ENCODE peak calls at places on chromosomes 1 and 21, in four cellular contexts. O is H9, J is IMR-90, Z is neuronal stem cell. U is an unnamed sample.

GRCh38 chr1:196071452-196071851 is 536.8 kb downstream of the KCNT2 start:
- DNase-seq in O (no peak), J (no peak), Z (no peak), U (peak)

GRCh38 chr1:27644369-27645070 is 9.5 kb upstream of the FGR start:
- DNase-seq in O (no peak), J (no peak), Z (no peak), U (no peak)

GRCh38 chr1:153773004-153773921 is 1.9 kb upstream of the SLC27A3 start:
- DNase-seq in O (no peak), J (no peak), Z (no peak), U (no peak)

GRCh38 chr1:159469921-159470595 is 30.5 kb downstream of the OR10J1 start:
- DNase-seq in O (no peak), J (no peak), Z (no peak), U (no peak)

GRCh38 chr21:45954271-45954670 is 27.3 kb upstream of the COL6A1 start:
- DNase-seq in O (peak), J (no peak), Z (no peak), U (peak)

GRCh38 chr1:22039594-22040347 is 12.7 kb upstream of the CDC42 start:
- DNase-seq in O (peak), J (peak), Z (no peak), U (peak)

GRCh38 chr1:214439352-214440119 is 111.9 kb downstream of the PTPN14 start:
- DNase-seq in O (peak), J (peak), Z (no peak), U (peak)

GRCh38 chr1:38235705-38236104 is 189.1 kb upstream of the POU3F1 start:
- DNase-seq in O (no peak), J (peak), Z (no peak), U (no peak)

GRCh38 chr1:109197163-109198042 is 16.3 kb upstream of the SARS1 start:
- DNase-seq in O (peak), J (peak), Z (peak), U (peak)

GRCh38 chr21:17441370-17441769 is 71.5 kb upstream of the CXADR start:
- DNase-seq in O (no peak), J (peak), Z (no peak), U (no peak)

GRCh38 chr21:15343066-15343465 is 278.3 kb upstream of the NRIP1 start:
- DNase-seq in O (no peak), J (no peak), Z (no peak), U (no peak)

GRCh38 chr1:205481279-205481617 is 23.2 kb upstream of the CDK18 start:
- DNase-seq in O (no peak), J (no peak), Z (no peak), U (no peak)

GRCh38 chr1:117631361-117631760 is 25.5 kb downstream of the TENT5C start:
- DNase-seq in O (no peak), J (no peak), Z (no peak), U (no peak)

GRCh38 chr1:205748398-205749093 is 1.4 kb downstream of the NUCKS1 start:
- DNase-seq in O (no peak), J (peak), Z (no peak), U (peak)

GRCh38 chr1:153919879-153920852 is 2.6 kb downstream of the GATAD2B start:
- DNase-seq in O (no peak), J (peak), Z (no peak), U (peak)

GRCh38 chr1:10459185-10459584 is 9.4 kb downstream of the CORT start:
- DNase-seq in O (no peak), J (peak), Z (no peak), U (peak)

GRCh38 chr1:92201973-92202372 is 15.7 kb upstream of the C1orf146 start:
- DNase-seq in O (no peak), J (no peak), Z (no peak), U (no peak)

GRCh38 chr1:59043796-59044195 is 253.1 kb upstream of the FGGY start:
- DNase-seq in O (no peak), J (peak), Z (no peak), U (peak)

GRCh38 chr1:112619518-112620458 is at the start of gene CAPZA1:
- DNase-seq in O (peak), J (peak), Z (peak), U (peak)
- H2BK120ac ChIP-seq in O (peak), J (peak), Z (peak), U (peak)

DNA sequence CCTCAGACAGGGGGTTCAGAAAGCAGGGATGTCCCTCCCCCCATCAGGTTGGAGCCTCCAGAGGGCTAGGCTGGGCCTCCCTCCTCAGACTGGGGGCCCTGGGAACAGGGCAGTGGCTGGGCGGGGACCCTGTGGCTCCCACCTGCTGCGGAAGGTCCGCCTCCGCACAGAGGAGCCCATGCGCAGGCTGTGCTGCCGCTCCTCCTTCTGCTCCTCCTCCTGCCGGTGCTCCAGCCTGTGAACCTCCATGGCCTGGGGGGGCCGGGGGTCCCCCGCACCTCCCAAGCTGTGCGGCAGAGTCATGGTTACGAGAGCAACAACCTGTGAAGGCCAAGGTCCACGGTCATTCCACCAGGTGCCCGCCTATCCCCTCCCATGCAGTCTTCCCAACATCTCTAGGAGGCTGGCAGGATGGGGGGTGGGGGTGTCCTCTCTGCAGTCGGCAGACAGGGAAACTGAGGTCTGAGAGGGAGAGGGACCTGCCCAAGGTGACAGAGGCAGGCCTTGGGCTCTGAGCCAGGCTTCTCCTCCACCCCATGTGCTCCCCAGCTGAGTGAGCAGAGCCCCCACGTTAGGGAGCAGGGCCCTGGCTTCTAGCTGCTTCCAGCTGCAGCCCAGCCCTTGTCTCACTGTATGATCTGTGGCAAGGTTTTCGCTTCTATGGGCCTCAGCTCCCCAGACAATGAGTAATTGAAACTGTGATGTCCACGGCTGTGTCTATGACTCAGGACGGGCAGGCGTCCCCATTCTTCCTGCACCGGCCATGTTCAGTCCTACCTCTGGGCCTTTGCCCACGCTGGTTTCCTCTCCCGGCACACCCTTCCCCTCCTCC is 3.4 kb downstream of the MYOM3 start:
- DNase-seq in O (no peak), J (peak), Z (no peak), U (peak)
- H4K91ac ChIP-seq in O (no peak), J (no peak), Z (no peak), U (no peak)

GRCh38 chr1:235030919-235031596 is 97.6 kb downstream of the TOMM20 start:
- DNase-seq in O (no peak), J (no peak), Z (no peak), U (no peak)
- H2BK15ac ChIP-seq in O (no peak), J (no peak), Z (no peak), U (no peak)

DNA sequence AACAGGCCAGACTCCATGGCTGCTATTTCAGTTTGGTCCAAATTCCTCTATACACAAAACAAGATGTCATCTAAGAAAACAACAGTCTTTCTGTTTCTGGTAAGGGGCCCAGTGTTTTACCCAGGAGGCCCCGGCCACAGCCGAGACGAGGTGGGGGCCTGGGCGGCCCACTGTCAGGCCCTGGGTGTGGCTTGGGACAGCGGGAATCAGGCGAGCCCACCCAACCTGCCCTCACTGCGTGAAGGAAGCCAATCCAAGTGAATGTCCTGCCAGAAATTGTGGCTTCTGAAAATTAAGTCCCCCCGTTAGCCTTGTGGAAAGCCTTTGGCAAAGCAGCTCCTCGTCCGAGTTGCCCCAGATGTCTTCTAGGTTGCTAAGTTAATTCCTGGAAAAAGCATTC is 31.2 kb upstream of the GPR153 start:
- DNase-seq in O (no peak), J (no peak), Z (no peak), U (no peak)
- H2BK120ac ChIP-seq in O (no peak), J (no peak), Z (no peak), U (no peak)

GRCh38 chr1:11882814-11883538 is 24.2 kb upstream of the NPPB start:
- DNase-seq in O (peak), J (no peak), Z (no peak), U (no peak)
- H4K91ac ChIP-seq in O (no peak), J (no peak), Z (no peak), U (no peak)

GRCh38 chr1:12617901-12618660 is at the start of gene DHRS3:
- DNase-seq in O (peak), J (peak), Z (peak), U (peak)
- H2BK15ac ChIP-seq in O (no peak), J (peak), Z (no peak), U (no peak)

GRCh38 chr1:234040446-234041317 is 136.2 kb downstream of the SLC35F3 start:
- DNase-seq in O (no peak), J (no peak), Z (no peak), U (no peak)

GRCh38 chr1:234047113-234047512 is 142.6 kb downstream of the SLC35F3 start:
- DNase-seq in O (no peak), J (no peak), Z (no peak), U (no peak)

GRCh38 chr1:234039603-234040002 is 135.1 kb downstream of the SLC35F3 start:
- DNase-seq in O (no peak), J (no peak), Z (no peak), U (no peak)

DNA sequence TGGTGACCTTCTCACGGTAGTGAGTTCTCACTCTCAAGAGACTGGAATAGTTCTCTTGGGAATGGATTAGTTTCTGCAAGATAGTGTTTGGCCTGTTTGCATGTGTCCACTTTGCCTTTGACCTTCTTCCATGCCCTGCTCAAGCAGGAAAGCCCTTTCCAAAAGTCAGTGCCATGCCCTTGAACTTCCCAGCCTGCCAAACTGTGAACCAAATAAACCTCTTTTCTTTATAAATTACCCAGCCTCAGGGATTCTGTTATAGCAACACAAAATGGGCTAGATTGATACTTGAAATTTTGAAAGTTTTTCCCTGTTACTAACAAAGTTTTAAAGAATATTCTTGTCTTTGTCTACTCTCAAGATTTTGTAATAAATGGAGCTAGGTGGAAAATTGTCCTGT is 139.6 kb downstream of the SLC35F3 start:
- DNase-seq in O (no peak), J (no peak), Z (no peak), U (no peak)
- H2BK120ac ChIP-seq in O (no peak), J (no peak), Z (no peak), U (no peak)

GRCh38 chr1:233112184-233113008 is 162.0 kb downstream of the NTPCR start:
- DNase-seq in O (no peak), J (peak), Z (peak), U (peak)

GRCh38 chr1:233114159-233114558 is 163.7 kb downstream of the NTPCR start:
- DNase-seq in O (peak), J (peak), Z (no peak), U (peak)

GRCh38 chr1:233113009-233113712 is 162.8 kb downstream of the NTPCR start:
- DNase-seq in O (peak), J (peak), Z (peak), U (peak)

GRCh38 chr1:233113713-233114028 is 163.3 kb downstream of the NTPCR start:
- DNase-seq in O (no peak), J (no peak), Z (peak), U (no peak)

DNA sequence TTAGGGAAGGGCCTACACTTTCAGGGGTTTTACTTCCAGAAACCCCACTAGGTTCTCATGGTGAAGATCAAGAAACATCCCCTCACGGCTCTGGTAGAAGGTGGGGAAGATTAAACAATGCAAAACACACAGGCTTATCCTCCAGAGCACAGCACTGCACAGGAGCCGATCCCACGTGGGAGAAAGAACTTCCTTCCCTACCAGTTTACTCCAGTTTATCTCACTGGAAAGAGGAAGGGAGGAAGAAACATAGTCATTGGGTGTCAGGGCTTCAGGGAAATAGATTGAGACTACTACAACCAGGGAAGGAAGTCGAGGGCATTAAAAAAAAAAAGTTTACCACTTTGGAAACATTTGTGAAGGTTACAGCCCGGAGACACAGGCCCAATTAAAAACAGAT is 164.4 kb downstream of the NTPCR start:
- DNase-seq in O (no peak), J (no peak), Z (no peak), U (no peak)
- H4K91ac ChIP-seq in O (peak), J (peak), Z (no peak), U (no peak)